ENCODE peak calls at places on chromosomes 6 and 20, in eight cellular contexts. I is heart left ventricle; F is brain microvascular endothelial cell; Z is dorsolateral prefrontal cortex; X is CD8-positive, alpha-beta memory T cell; E is upper lobe of left lung; K is lower lobe of right lung; N is CD4-positive, CD25-positive, alpha-beta regulatory T cell. G is an unnamed sample.
A peak's percentile ranks its signal among the peaks of the same experiment; 100 is the strongest.

GRCh38 chr6:148547110-148547509 is 199.7 kb upstream of the UST start:
- DNase-seq in X (no peak), N (no peak), K (no peak), I (no peak), Z (no peak), F (no peak), E (no peak), G (no peak)

GRCh38 chr6:125486881-125487280 is 185.1 kb upstream of the HDDC2 start:
- DNase-seq in K (no peak), I (no peak), N (no peak), Z (no peak), E (no peak), F (no peak), X (no peak), G (no peak)

GRCh38 chr20:17696287-17696686 is 3.5 kb upstream of the BANF2 start:
- DNase-seq in K (no peak), N (no peak), I (no peak), E (no peak), F (no peak), Z (no peak), X (no peak), G (no peak)

GRCh38 chr20:61886721-61887658 is 178.7 kb downstream of the TAF4 start:
- DNase-seq in N (peak; percentile 24), Z (peak; percentile 62), K (peak; percentile 47), E (no peak), I (no peak), X (no peak), F (peak; percentile 20), G (peak; percentile 70)

GRCh38 chr6:111219785-111220184 is 132.5 kb downstream of the SLC16A10 start:
- DNase-seq in I (no peak), N (no peak), K (no peak), F (no peak), E (no peak), Z (no peak), X (no peak), G (no peak)

GRCh38 chr6:20334334-20334733 is 67.3 kb upstream of the E2F3 start:
- DNase-seq in I (peak; percentile 20), F (no peak), Z (peak; percentile 70), N (no peak), X (no peak), K (no peak), E (no peak), G (no peak)

GRCh38 chr6:4903751-4904370 is 100.0 kb downstream of the RPP40 start:
- DNase-seq in F (no peak), Z (no peak), E (no peak), X (no peak), K (no peak), I (no peak), N (no peak), G (no peak)

GRCh38 chr20:57589123-57589727 is 28.3 kb downstream of the PCK1 start:
- DNase-seq in E (no peak), I (no peak), F (no peak), X (no peak), Z (no peak), K (no peak), N (no peak), G (no peak)

GRCh38 chr6:5684320-5684719 is 322.4 kb downstream of the NRN1 start:
- DNase-seq in X (no peak), Z (no peak), I (no peak), E (no peak), F (no peak), N (no peak), K (no peak), G (no peak)

GRCh38 chr6:16239798-16240123 is 1.4 kb downstream of the GMPR start:
- DNase-seq in K (no peak), N (no peak), F (no peak), E (no peak), I (peak; percentile 75), X (no peak), Z (no peak), G (no peak)

DNA sequence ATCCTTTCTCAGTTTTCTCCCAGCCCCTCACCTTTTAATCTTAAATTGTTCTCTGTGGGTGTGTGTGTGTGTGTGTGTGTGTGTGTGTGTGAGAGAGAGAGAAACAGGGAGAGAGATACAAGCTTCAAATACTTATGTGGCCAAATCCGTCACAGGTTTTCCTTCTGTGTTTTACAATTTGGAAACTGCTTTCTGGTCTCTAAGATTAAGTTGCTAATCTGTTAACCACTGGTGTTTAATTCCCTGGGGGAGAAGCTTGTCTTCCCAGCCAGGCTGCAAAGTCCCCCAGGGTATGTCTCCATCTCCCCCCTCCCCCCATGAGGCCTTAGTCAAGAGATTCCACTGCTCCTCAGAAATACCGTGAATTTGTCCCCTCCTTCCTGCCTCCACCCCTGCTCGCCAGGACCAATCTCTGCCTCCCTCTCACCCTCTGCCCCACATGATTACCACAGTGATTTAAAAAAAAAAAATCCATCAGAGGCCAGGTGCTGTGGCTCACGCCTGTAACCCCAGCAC is 49.0 kb downstream of the RIPOR3 start:
- DNase-seq in X (no peak), E (no peak), F (no peak), Z (no peak), I (peak; percentile 53), K (no peak), N (no peak), G (no peak)
- H3K4me3 ChIP-seq in X (no peak overlapping the region), E (no peak overlapping the region), F (no peak overlapping the region), Z (no peak overlapping the region), I (no peak overlapping the region), K (no peak overlapping the region), N (no peak overlapping the region), G (no peak overlapping the region)

DNA sequence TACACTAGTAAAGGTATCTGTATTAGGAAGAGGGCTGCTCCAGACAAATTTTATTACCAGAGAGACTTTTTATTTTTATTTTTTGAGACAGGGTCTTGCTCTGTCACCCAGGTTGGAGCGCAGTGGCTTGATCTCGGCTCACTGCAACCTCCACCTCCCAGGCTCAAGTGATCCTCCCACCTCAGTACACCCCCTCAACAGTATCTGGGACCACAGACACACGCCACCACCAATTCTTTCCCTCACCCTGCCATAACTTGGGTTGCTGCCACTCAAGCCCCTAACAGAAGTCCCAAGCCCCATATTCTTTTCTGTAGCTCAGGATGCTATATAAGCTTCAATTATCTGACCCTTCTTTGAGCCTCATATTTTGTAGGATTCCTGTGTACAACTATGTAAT is 6.9 kb downstream of the BCL2L1 start:
- DNase-seq in X (no peak), F (no peak), I (no peak), K (no peak), Z (no peak), N (no peak), E (no peak), G (no peak)
- H3K4me3 ChIP-seq in X (no peak overlapping the region), F (no peak overlapping the region), I (no peak overlapping the region), K (no peak overlapping the region), Z (peak overlapping the region; percentile 12), N (peak overlapping the region; percentile 77), E (peak overlapping the region; percentile 77), G (no peak overlapping the region)

DNA sequence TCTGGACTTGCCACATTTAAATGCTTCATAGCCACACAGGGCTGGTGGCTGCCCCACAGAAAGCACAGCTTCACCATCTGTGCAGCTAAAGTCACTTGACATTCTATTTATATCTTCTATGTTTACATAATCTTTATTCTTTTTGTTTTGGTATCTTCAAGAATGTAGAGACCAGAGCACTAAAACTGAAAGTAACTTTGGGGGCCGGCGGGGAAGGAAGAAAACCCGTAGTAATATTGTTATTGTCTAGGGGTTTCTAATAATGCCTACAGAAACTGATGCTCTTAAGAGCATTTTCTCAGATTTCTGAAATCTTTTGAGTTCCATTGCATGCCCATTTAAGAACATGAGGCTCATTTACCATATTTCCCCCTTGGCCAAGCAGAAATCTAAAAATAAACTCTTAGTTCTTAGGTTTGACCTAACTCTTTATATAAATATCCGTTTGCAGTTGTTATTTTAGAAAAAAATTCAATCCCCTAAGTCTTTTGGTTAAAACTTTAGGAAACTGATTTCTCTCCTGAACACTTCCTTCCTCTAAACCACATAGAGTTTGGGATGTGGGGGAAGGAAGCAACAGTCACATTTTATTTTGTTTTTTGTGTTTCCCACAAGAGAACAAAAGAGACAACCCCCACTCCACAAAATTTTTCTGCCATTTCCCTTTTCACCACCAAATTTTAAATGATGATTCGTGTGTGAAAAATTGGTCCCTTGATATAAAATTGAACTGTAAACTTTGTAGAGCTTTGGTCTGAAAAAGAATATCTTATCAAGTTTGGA is 207.6 kb downstream of the OGFRL1 start:
- DNase-seq in X (no peak), Z (no peak), E (no peak), N (peak; percentile 8), I (no peak), F (peak; percentile 30), K (no peak), G (no peak)
- H3K4me3 ChIP-seq in X (no peak overlapping the region), Z (no peak overlapping the region), E (peak overlapping the region; percentile 38), N (peak overlapping the region; percentile 38), I (peak overlapping the region; percentile 39), F (peak overlapping the region; percentile 31), K (peak overlapping the region; percentile 34), G (no peak overlapping the region)

GRCh38 chr20:1665345-1665744 is 7.8 kb upstream of the SIRPG start:
- DNase-seq in X (no peak), F (no peak), K (no peak), Z (no peak), I (no peak), E (no peak), N (no peak), G (no peak)
- H3K4me3 ChIP-seq in X (peak overlapping the region; percentile 50), F (no peak overlapping the region), K (no peak overlapping the region), Z (no peak overlapping the region), I (no peak overlapping the region), E (no peak overlapping the region), N (peak overlapping the region; percentile 58), G (peak overlapping the region; percentile 25)

DNA sequence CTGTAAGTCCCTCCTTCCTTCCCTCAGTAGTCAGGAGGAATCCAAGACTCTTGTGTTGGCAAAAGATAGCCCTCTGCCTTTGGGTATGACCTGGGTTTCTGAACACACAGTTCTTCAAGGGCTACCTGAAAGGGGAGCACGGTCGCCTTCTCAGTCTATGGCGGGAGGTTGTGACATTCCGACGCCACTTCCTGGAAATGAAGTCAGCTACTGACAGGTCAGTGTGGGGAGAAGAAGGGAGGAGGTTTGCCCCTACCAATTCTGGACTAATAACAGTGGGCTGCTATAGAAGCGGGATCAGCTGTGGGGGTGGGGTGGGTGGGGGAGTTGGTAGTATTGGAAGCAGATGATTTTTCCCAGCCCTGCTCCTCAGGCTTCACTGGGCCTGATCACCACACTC is 11.5 kb downstream of the CEP250 start:
- DNase-seq in E (no peak), F (no peak), X (no peak), N (no peak), K (no peak), I (no peak), Z (no peak), G (no peak)
- H3K4me3 ChIP-seq in E (no peak overlapping the region), F (no peak overlapping the region), X (no peak overlapping the region), N (no peak overlapping the region), K (no peak overlapping the region), I (no peak overlapping the region), Z (no peak overlapping the region), G (no peak overlapping the region)